ENCODE peak calls at places on chromosomes 7 and 10, in nine cellular contexts. F is stomach, K is HepG2, R is A549, B is body of pancreas, Q is HCT116, P is GM12892, X is ovary, N is breast epithelium. E is an unnamed sample.

GRCh38 chr7:5532520-5533335 is 109.1 kb upstream of the TNRC18 start:
- DNase-seq in R (no peak), X (peak; percentile 59), Q (no peak), F (peak; percentile 78), P (peak; percentile 89), B (peak; percentile 60), N (peak; percentile 88), K (peak; percentile 66), E (peak; percentile 81)

GRCh38 chr10:50604823-50605222 is 18.9 kb downstream of the SGMS1 start:
- DNase-seq in Q (no peak), R (no peak), X (no peak), K (no peak), N (no peak), F (no peak), B (no peak), P (no peak), E (no peak)

GRCh38 chr10:77608281-77608680 is 29.3 kb downstream of the KCNMA1 start:
- DNase-seq in K (no peak), P (no peak), X (no peak), F (no peak), N (no peak), Q (no peak), R (no peak), B (no peak), E (no peak)

GRCh38 chr10:5776881-5777197 is 36.4 kb downstream of the GDI2 start:
- DNase-seq in K (no peak), B (no peak), Q (no peak), F (no peak), X (no peak), R (no peak), N (no peak), P (no peak), E (no peak)

GRCh38 chr10:30182191-30183075 is 123.0 kb upstream of the JCAD start:
- DNase-seq in K (peak; percentile 59), F (no peak), R (peak; percentile 80), P (no peak), Q (no peak), N (no peak), X (no peak), B (peak; percentile 23), E (no peak)

GRCh38 chr10:60384006-60384405 is 5.7 kb downstream of the ANK3 start:
- DNase-seq in Q (no peak), R (no peak), P (no peak), K (no peak), F (no peak), B (no peak), X (no peak), N (no peak), E (no peak)

GRCh38 chr7:146053492-146053891 is 63.1 kb upstream of the CNTNAP2 start:
- DNase-seq in B (no peak), P (no peak), K (no peak), R (no peak), X (no peak), F (no peak), N (no peak), Q (no peak), E (no peak)

GRCh38 chr10:122328676-122329075 is 45.8 kb upstream of the PLEKHA1 start:
- DNase-seq in R (no peak), K (no peak), F (no peak), Q (no peak), B (no peak), X (no peak), P (no peak), N (no peak), E (no peak)

GRCh38 chr7:30134011-30134410 is 775 bp upstream of the MTURN start:
- DNase-seq in X (no peak), K (no peak), P (no peak), B (no peak), F (no peak), R (no peak), N (no peak), Q (no peak), E (no peak)

GRCh38 chr7:30136339-30136738 is 1.6 kb downstream of the MTURN start:
- DNase-seq in Q (no peak), F (no peak), N (no peak), P (no peak), B (no peak), R (no peak), X (no peak), K (no peak), E (no peak)

GRCh38 chr7:30135551-30136271 is 925 bp downstream of the MTURN start:
- DNase-seq in X (peak; percentile 79), P (peak; percentile 51), K (peak; percentile 30), N (peak; percentile 50), R (peak; percentile 65), B (peak; percentile 61), Q (no peak), F (peak; percentile 71), E (peak; percentile 54)

GRCh38 chr7:30135271-30135550 is 425 bp downstream of the MTURN start:
- DNase-seq in F (no peak), N (no peak), B (no peak), Q (no peak), X (no peak), P (no peak), R (no peak), K (no peak), E (no peak)

GRCh38 chr7:30134523-30135270 is at the start of gene MTURN:
- DNase-seq in X (peak; percentile 89), F (peak; percentile 94), P (peak; percentile 91), N (peak; percentile 84), B (peak; percentile 85), R (peak; percentile 98), Q (peak; percentile 76), K (peak; percentile 54), E (peak; percentile 93)
- TF ChIP-seq POLR2A in X (no peak), F (no peak), P (no peak), N (no peak), B (no peak), R (no peak), Q (no peak), K (no peak), E (no peak)

DNA sequence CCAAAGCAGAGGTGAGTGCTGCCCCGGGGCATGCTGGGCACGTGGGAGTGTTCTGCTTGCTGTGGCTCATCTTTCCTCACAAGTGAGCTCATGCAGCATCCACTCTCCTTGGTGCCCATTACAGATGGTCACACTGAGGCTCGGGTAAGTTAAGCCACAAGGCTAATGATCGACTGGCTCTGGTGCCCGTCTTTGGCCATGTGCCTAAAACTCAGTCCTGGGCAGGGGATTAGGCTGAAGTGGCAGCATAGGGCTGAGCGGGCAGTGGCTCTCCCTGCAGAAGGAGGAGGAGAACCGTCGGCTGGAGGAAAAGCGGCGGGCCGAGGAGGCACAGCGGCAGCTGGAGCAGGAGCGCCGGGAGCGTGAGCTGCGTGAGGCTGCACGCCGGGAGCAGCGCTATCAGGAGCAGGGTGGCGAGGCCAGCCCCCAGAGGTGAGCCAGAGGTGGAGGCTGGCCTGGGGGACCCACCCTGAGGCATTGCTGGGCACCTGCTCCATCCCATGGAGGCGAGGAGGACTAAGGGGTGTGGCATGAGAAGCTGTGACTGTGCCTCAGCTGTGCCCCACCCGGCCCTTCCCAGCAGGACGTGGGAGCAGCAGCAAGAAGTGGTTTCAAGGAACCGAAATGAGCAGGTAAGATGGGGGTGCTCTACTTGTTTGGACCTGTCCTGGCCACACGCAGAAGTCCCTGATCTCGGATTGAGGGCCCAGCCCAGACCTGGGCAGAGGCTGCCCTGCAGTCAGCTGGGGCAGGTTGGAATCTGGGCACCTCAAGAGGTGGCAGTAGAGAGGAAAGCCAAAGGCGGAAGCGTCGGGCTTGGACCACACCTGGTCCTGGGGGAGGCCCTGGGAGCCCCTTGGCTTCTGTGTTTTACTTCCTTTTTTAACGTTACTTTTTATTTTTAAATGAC is 7.3 kb downstream of the PGAM2 start:
- DNase-seq in R (no peak), B (no peak), N (no peak), F (no peak), Q (no peak), K (no peak), X (peak; percentile 19), P (no peak), E (no peak)
- TF ChIP-seq POLR2A in R (no peak), B (no peak), N (no peak), F (no peak), Q (no peak), K (no peak), X (no peak), P (no peak), E (no peak)

GRCh38 chr7:100865372-100865911 is 1.7 kb upstream of the TRIP6 start:
- DNase-seq in F (no peak), Q (peak; percentile 68), N (peak; percentile 53), P (no peak), X (no peak), K (no peak), R (no peak), B (no peak), E (no peak)

GRCh38 chr7:100867796-100868485 is 754 bp downstream of the TRIP6 start:
- DNase-seq in K (no peak), Q (no peak), X (no peak), N (no peak), B (peak; percentile 44), R (no peak), P (no peak), F (no peak), E (no peak)

GRCh38 chr7:100865971-100866720 is 1.0 kb upstream of the TRIP6 start:
- DNase-seq in Q (peak; percentile 55), K (no peak), X (peak; percentile 85), R (no peak), B (peak; percentile 88), P (no peak), N (peak; percentile 74), F (peak; percentile 91), E (no peak)

GRCh38 chr7:100866721-100867039 is 507 bp upstream of the TRIP6 start:
- DNase-seq in N (no peak), F (no peak), X (peak; percentile 70), P (no peak), R (no peak), K (no peak), B (no peak), Q (no peak), E (no peak)

DNA sequence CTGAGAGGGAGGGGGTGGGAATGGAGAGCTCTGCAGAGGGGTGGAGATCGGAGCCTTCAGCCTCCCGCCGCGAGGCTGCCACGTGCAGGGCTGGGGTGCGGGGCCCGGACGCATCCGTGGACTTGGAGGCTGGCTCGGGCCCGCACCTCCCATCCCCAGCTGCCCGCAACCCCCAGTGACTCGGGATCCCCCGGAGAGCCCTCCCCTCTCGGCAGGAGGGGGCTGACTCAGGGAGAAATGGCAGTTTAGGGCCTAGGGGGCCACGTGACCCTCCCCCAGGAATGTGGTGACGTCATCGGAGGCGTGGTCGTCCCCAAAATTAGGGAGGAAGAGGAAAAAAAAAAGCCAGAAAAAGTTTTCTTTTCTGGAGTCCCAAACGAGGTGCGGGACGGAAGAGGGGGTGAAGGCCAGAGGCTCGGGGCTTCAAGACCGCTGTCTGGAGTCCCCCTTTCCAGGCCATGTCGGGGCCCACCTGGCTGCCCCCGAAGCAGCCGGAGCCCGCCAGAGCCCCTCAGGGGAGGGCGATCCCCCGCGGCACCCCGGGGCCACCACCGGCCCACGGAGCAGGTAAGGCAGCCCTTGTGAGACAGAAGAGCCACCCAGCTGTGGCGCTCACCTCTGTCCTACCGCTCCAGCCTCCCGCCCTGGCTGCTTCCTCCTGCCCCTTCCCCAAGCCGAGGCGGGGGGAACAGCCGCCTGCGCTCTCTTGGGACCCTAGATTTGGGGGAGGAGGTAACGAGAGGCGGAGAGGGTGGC is at the start of gene TRIP6:
- DNase-seq in X (peak; percentile 99), Q (peak; percentile 68), F (peak; percentile 65), P (peak; percentile 79), K (no peak), R (peak; percentile 93), B (peak; percentile 82), N (peak; percentile 90), E (peak; percentile 82)
- TF ChIP-seq POLR2A in X (peak; percentile 37), Q (peak; percentile 18), F (no peak), P (peak; percentile 57), K (no peak), R (no peak), B (peak; percentile 20), N (no peak), E (no peak)

GRCh38 chr7:44760034-44760580 is 11.5 kb downstream of the ZMIZ2 start:
- DNase-seq in N (no peak), K (no peak), R (no peak), F (no peak), B (no peak), P (no peak), X (no peak), Q (no peak), E (no peak)

GRCh38 chr7:44761207-44762161 is 12.8 kb downstream of the ZMIZ2 start:
- DNase-seq in B (no peak), Q (peak; percentile 67), P (no peak), F (peak; percentile 89), X (peak; percentile 81), N (no peak), R (no peak), K (no peak), E (no peak)

GRCh38 chr7:44762726-44763522 is 14.3 kb downstream of the ZMIZ2 start:
- DNase-seq in N (no peak), K (no peak), Q (no peak), R (no peak), P (no peak), F (no peak), B (no peak), X (no peak), E (no peak)

GRCh38 chr7:44764081-44764480 is 15.4 kb downstream of the ZMIZ2 start:
- DNase-seq in F (no peak), R (no peak), X (no peak), B (no peak), Q (no peak), K (no peak), N (no peak), P (no peak), E (no peak)

DNA sequence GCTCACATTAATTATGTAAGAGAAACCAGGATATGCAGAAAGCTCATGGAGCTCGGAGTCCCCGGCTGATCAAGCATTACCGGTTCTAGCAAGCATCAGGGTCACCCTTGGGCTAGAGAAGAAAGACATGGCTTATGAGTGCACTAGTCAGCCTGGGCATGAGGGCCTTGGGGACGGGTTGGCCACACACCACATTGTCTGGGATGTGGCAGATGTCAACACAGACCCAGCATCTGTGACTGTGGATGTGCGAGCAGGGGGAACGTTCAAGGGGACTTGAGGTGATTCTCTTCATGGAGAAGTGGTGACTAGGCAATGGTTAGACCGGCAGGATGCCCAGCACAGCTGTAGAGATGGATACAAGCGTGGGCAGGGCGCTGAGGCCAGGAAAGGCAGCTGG is 13.7 kb downstream of the ZMIZ2 start:
- DNase-seq in B (no peak), F (no peak), R (no peak), K (no peak), P (no peak), N (no peak), Q (no peak), X (no peak), E (no peak)
- TF ChIP-seq POLR2A in B (no peak), F (no peak), R (no peak), K (no peak), P (no peak), N (no peak), Q (no peak), X (no peak), E (no peak)